ENCODE peak calls at places on chromosome 22, in eight cellular contexts. One of them, this sample, is unnamed.
A peak's percentile ranks its signal among the peaks of the same experiment; 100 is the strongest.

GRCh38 chr22:37303821-37304274 is 21.5 kb downstream of the CYTH4 start:
- DNase-seq in uterus: no peak
- DNase-seq in fibroblast of lung: peak; percentile 88
- DNase-seq in pancreas: no peak
- DNase-seq in tibial nerve: no peak
- DNase-seq in adipocyte: peak; percentile 87
- DNase-seq in stomach: no peak
- DNase-seq in sigmoid colon: no peak
- DNase-seq in this sample: no peak

GRCh38 chr22:18101536-18101935 is 9.1 kb upstream of the TUBA8 start:
- DNase-seq in uterus: no peak
- DNase-seq in fibroblast of lung: no peak
- DNase-seq in pancreas: no peak
- DNase-seq in tibial nerve: no peak
- DNase-seq in adipocyte: no peak
- DNase-seq in stomach: no peak
- DNase-seq in sigmoid colon: no peak
- DNase-seq in this sample: no peak

GRCh38 chr22:30031764-30032468 is 48.3 kb upstream of the HORMAD2 start:
- DNase-seq in uterus: no peak
- DNase-seq in fibroblast of lung: no peak
- DNase-seq in pancreas: no peak
- DNase-seq in tibial nerve: no peak
- DNase-seq in adipocyte: no peak
- DNase-seq in stomach: no peak
- DNase-seq in sigmoid colon: no peak
- DNase-seq in this sample: no peak

GRCh38 chr22:42090596-42091445 is at the start of gene NDUFA6:
- DNase-seq in uterus: peak; percentile 99
- DNase-seq in fibroblast of lung: peak; percentile 98
- DNase-seq in pancreas: peak; percentile 97
- DNase-seq in tibial nerve: peak; percentile 98
- DNase-seq in adipocyte: peak; percentile 100
- DNase-seq in stomach: peak; percentile 99
- DNase-seq in sigmoid colon: peak; percentile 100
- DNase-seq in this sample: peak; percentile 94

GRCh38 chr22:22230438-22230837 is 14.1 kb upstream of the VPREB1 start:
- DNase-seq in uterus: no peak
- DNase-seq in fibroblast of lung: no peak
- DNase-seq in pancreas: no peak
- DNase-seq in tibial nerve: no peak
- DNase-seq in adipocyte: no peak
- DNase-seq in stomach: no peak
- DNase-seq in sigmoid colon: no peak
- DNase-seq in this sample: no peak

GRCh38 chr22:22362311-22362710 is 117.7 kb downstream of the VPREB1 start:
- DNase-seq in uterus: no peak
- DNase-seq in fibroblast of lung: no peak
- DNase-seq in pancreas: no peak
- DNase-seq in tibial nerve: no peak
- DNase-seq in adipocyte: no peak
- DNase-seq in stomach: no peak
- DNase-seq in sigmoid colon: no peak
- DNase-seq in this sample: no peak

GRCh38 chr22:44883011-44883421 is 126.8 kb downstream of the PHF21B start:
- DNase-seq in uterus: no peak
- DNase-seq in fibroblast of lung: no peak
- DNase-seq in pancreas: peak; percentile 40
- DNase-seq in tibial nerve: no peak
- DNase-seq in adipocyte: no peak
- DNase-seq in stomach: no peak
- DNase-seq in sigmoid colon: peak; percentile 46
- DNase-seq in this sample: no peak

GRCh38 chr22:48889887-48890692 is 937.6 kb downstream of the BRD1 start:
- DNase-seq in uterus: no peak
- DNase-seq in fibroblast of lung: no peak
- DNase-seq in pancreas: no peak
- DNase-seq in tibial nerve: no peak
- DNase-seq in adipocyte: no peak
- DNase-seq in stomach: no peak
- DNase-seq in sigmoid colon: peak; percentile 55
- DNase-seq in this sample: no peak

GRCh38 chr22:27419473-27419872 is 382.1 kb downstream of the MN1 start:
- DNase-seq in uterus: no peak
- DNase-seq in fibroblast of lung: no peak
- DNase-seq in pancreas: no peak
- DNase-seq in tibial nerve: no peak
- DNase-seq in adipocyte: no peak
- DNase-seq in stomach: no peak
- DNase-seq in sigmoid colon: no peak
- DNase-seq in this sample: no peak

GRCh38 chr22:33867118-33867863 is 53.0 kb downstream of the LARGE1 start:
- DNase-seq in uterus: peak; percentile 60
- DNase-seq in fibroblast of lung: peak; percentile 80
- DNase-seq in pancreas: no peak
- DNase-seq in tibial nerve: no peak
- DNase-seq in adipocyte: no peak
- DNase-seq in stomach: peak; percentile 35
- DNase-seq in sigmoid colon: no peak
- DNase-seq in this sample: no peak

GRCh38 chr22:28927526-28928089 is 44.2 kb downstream of the ZNRF3 start:
- DNase-seq in uterus: no peak
- DNase-seq in fibroblast of lung: no peak
- DNase-seq in pancreas: no peak
- DNase-seq in tibial nerve: no peak
- DNase-seq in adipocyte: no peak
- DNase-seq in stomach: no peak
- DNase-seq in sigmoid colon: no peak
- DNase-seq in this sample: no peak

GRCh38 chr22:18078329-18079041 is 695 bp downstream of the PEX26 start:
- DNase-seq in uterus: no peak
- DNase-seq in fibroblast of lung: peak; percentile 15
- DNase-seq in pancreas: peak; percentile 80
- DNase-seq in tibial nerve: no peak
- DNase-seq in adipocyte: peak; percentile 54
- DNase-seq in stomach: peak; percentile 60
- DNase-seq in sigmoid colon: no peak
- DNase-seq in this sample: peak; percentile 28

GRCh38 chr22:17872491-17872890 is 98.2 kb upstream of the BID start:
- DNase-seq in uterus: no peak
- DNase-seq in fibroblast of lung: no peak
- DNase-seq in pancreas: no peak
- DNase-seq in tibial nerve: no peak
- DNase-seq in adipocyte: no peak
- DNase-seq in stomach: no peak
- DNase-seq in sigmoid colon: no peak
- DNase-seq in this sample: no peak

GRCh38 chr22:44045171-44045570 is 21.1 kb downstream of the PARVB start:
- DNase-seq in uterus: no peak
- DNase-seq in fibroblast of lung: no peak
- DNase-seq in pancreas: no peak
- DNase-seq in tibial nerve: no peak
- DNase-seq in adipocyte: peak; percentile 65
- DNase-seq in stomach: no peak
- DNase-seq in sigmoid colon: no peak
- DNase-seq in this sample: no peak

GRCh38 chr22:41863472-41863871 is 30.6 kb downstream of the SREBF2 start:
- DNase-seq in uterus: no peak
- DNase-seq in fibroblast of lung: peak; percentile 80
- DNase-seq in pancreas: no peak
- DNase-seq in tibial nerve: no peak
- DNase-seq in adipocyte: no peak
- DNase-seq in stomach: no peak
- DNase-seq in sigmoid colon: no peak
- DNase-seq in this sample: no peak

GRCh38 chr22:41787331-41787730 is 13.1 kb upstream of the CCDC134 start:
- DNase-seq in uterus: no peak
- DNase-seq in fibroblast of lung: no peak
- DNase-seq in pancreas: no peak
- DNase-seq in tibial nerve: no peak
- DNase-seq in adipocyte: no peak
- DNase-seq in stomach: no peak
- DNase-seq in sigmoid colon: no peak
- DNase-seq in this sample: no peak

GRCh38 chr22:26021516-26021915 is 147.7 kb upstream of the SEZ6L start:
- DNase-seq in uterus: no peak
- DNase-seq in fibroblast of lung: no peak
- DNase-seq in pancreas: no peak
- DNase-seq in tibial nerve: no peak
- DNase-seq in adipocyte: no peak
- DNase-seq in stomach: no peak
- DNase-seq in sigmoid colon: no peak
- DNase-seq in this sample: no peak

GRCh38 chr22:28329582-28330073 is 350.0 kb downstream of the TTC28 start:
- DNase-seq in uterus: no peak
- DNase-seq in fibroblast of lung: peak; percentile 30
- DNase-seq in pancreas: no peak
- DNase-seq in tibial nerve: no peak
- DNase-seq in adipocyte: peak; percentile 84
- DNase-seq in stomach: no peak
- DNase-seq in sigmoid colon: no peak
- DNase-seq in this sample: no peak

GRCh38 chr22:43191831-43192230 is 4.9 kb upstream of the TTLL12 start:
- DNase-seq in uterus: no peak
- DNase-seq in fibroblast of lung: no peak
- DNase-seq in pancreas: no peak
- DNase-seq in tibial nerve: no peak
- DNase-seq in adipocyte: no peak
- DNase-seq in stomach: no peak
- DNase-seq in sigmoid colon: no peak
- DNase-seq in this sample: no peak

GRCh38 chr22:26770624-26771023 is 113.2 kb downstream of the MIAT start:
- DNase-seq in uterus: no peak
- DNase-seq in fibroblast of lung: peak; percentile 8
- DNase-seq in pancreas: no peak
- DNase-seq in tibial nerve: no peak
- DNase-seq in adipocyte: peak; percentile 54
- DNase-seq in stomach: no peak
- DNase-seq in sigmoid colon: no peak
- DNase-seq in this sample: no peak

GRCh38 chr22:28379075-28379806 is 300.4 kb downstream of the TTC28 start:
- DNase-seq in uterus: no peak
- DNase-seq in fibroblast of lung: peak; percentile 26
- DNase-seq in pancreas: no peak
- DNase-seq in tibial nerve: no peak
- DNase-seq in adipocyte: peak; percentile 46
- DNase-seq in stomach: no peak
- DNase-seq in sigmoid colon: no peak
- DNase-seq in this sample: no peak

GRCh38 chr22:43293661-43294392 is 49.3 kb downstream of the SCUBE1 start:
- DNase-seq in uterus: peak; percentile 61
- DNase-seq in fibroblast of lung: peak; percentile 85
- DNase-seq in pancreas: no peak
- DNase-seq in tibial nerve: peak; percentile 72
- DNase-seq in adipocyte: no peak
- DNase-seq in stomach: peak; percentile 57
- DNase-seq in sigmoid colon: peak; percentile 97
- DNase-seq in this sample: no peak

GRCh38 chr22:38751066-38751421 is 4.8 kb downstream of the SUN2 start:
- DNase-seq in uterus: no peak
- DNase-seq in fibroblast of lung: no peak
- DNase-seq in pancreas: no peak
- DNase-seq in tibial nerve: no peak
- DNase-seq in adipocyte: no peak
- DNase-seq in stomach: no peak
- DNase-seq in sigmoid colon: no peak
- DNase-seq in this sample: no peak

GRCh38 chr22:44085743-44086741 is 61.9 kb downstream of the PARVB start:
- DNase-seq in uterus: peak; percentile 86
- DNase-seq in fibroblast of lung: peak; percentile 67
- DNase-seq in pancreas: no peak
- DNase-seq in tibial nerve: peak; percentile 48
- DNase-seq in adipocyte: peak; percentile 28
- DNase-seq in stomach: peak; percentile 85
- DNase-seq in sigmoid colon: peak; percentile 90
- DNase-seq in this sample: no peak

GRCh38 chr22:47301820-47302475 is 539.5 kb downstream of the TBC1D22A start:
- DNase-seq in uterus: no peak
- DNase-seq in fibroblast of lung: no peak
- DNase-seq in pancreas: no peak
- DNase-seq in tibial nerve: no peak
- DNase-seq in adipocyte: no peak
- DNase-seq in stomach: peak; percentile 11
- DNase-seq in sigmoid colon: no peak
- DNase-seq in this sample: no peak
- H3K9me3 ChIP-seq in uterus: no peaks in the 10 kb centered on the region
- H3K9me3 ChIP-seq in fibroblast of lung: no peaks in the 10 kb centered on the region
- H3K9me3 ChIP-seq in pancreas: no peaks in the 10 kb centered on the region
- H3K9me3 ChIP-seq in tibial nerve: no peaks in the 10 kb centered on the region
- H3K9me3 ChIP-seq in adipocyte: peaks cover 3% of the 10 kb centered on the region
- H3K9me3 ChIP-seq in stomach: no peaks in the 10 kb centered on the region
- H3K9me3 ChIP-seq in sigmoid colon: no peaks in the 10 kb centered on the region
- H3K9me3 ChIP-seq in this sample: no peaks in the 10 kb centered on the region

DNA sequence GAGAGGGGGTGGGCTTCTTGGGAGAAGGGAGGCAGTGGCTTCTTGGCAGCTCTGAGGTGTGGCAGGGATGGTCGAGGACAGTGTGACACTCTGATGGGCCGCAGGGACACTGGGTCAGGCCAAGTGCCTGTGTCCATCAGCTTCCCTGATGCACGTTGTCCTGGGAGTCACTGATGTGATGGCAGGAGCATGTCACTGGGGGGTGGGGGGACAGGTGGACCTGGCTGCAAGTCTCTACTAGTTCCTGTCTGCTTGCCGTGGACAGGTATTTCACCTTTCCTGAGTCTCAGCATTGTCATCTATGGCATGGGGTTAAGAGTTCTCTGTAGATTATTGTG is 592.9 kb downstream of the TBC1D22A start:
- DNase-seq in uterus: no peak
- DNase-seq in fibroblast of lung: no peak
- DNase-seq in pancreas: no peak
- DNase-seq in tibial nerve: no peak
- DNase-seq in adipocyte: no peak
- DNase-seq in stomach: no peak
- DNase-seq in sigmoid colon: no peak
- DNase-seq in this sample: no peak
- H3K9me3 ChIP-seq in uterus: no peaks in the 10 kb centered on the region
- H3K9me3 ChIP-seq in fibroblast of lung: no peaks in the 10 kb centered on the region
- H3K9me3 ChIP-seq in pancreas: no peaks in the 10 kb centered on the region
- H3K9me3 ChIP-seq in tibial nerve: no peaks in the 10 kb centered on the region
- H3K9me3 ChIP-seq in adipocyte: no peaks in the 10 kb centered on the region
- H3K9me3 ChIP-seq in stomach: peaks cover 17% of the 10 kb centered on the region
- H3K9me3 ChIP-seq in sigmoid colon: no peaks in the 10 kb centered on the region
- H3K9me3 ChIP-seq in this sample: no peaks in the 10 kb centered on the region

GRCh38 chr22:40031766-40032470 is 37.2 kb downstream of the FAM83F start:
- DNase-seq in uterus: no peak
- DNase-seq in fibroblast of lung: no peak
- DNase-seq in pancreas: no peak
- DNase-seq in tibial nerve: no peak
- DNase-seq in adipocyte: peak; percentile 33
- DNase-seq in stomach: no peak
- DNase-seq in sigmoid colon: peak; percentile 62
- DNase-seq in this sample: no peak
- H3K9me3 ChIP-seq in uterus: no peaks in the 10 kb centered on the region
- H3K9me3 ChIP-seq in fibroblast of lung: no peaks in the 10 kb centered on the region
- H3K9me3 ChIP-seq in pancreas: no peaks in the 10 kb centered on the region
- H3K9me3 ChIP-seq in tibial nerve: no peaks in the 10 kb centered on the region
- H3K9me3 ChIP-seq in adipocyte: no peaks in the 10 kb centered on the region
- H3K9me3 ChIP-seq in stomach: no peaks in the 10 kb centered on the region
- H3K9me3 ChIP-seq in sigmoid colon: no peaks in the 10 kb centered on the region
- H3K9me3 ChIP-seq in this sample: no peaks in the 10 kb centered on the region

GRCh38 chr22:46108564-46109473 is 41.5 kb upstream of the PPARA start:
- DNase-seq in uterus: peak; percentile 75
- DNase-seq in fibroblast of lung: no peak
- DNase-seq in pancreas: peak; percentile 77
- DNase-seq in tibial nerve: no peak
- DNase-seq in adipocyte: no peak
- DNase-seq in stomach: peak; percentile 79
- DNase-seq in sigmoid colon: peak; percentile 87
- DNase-seq in this sample: no peak
- H3K9me3 ChIP-seq in uterus: no peaks in the 10 kb centered on the region
- H3K9me3 ChIP-seq in fibroblast of lung: no peaks in the 10 kb centered on the region
- H3K9me3 ChIP-seq in pancreas: no peaks in the 10 kb centered on the region
- H3K9me3 ChIP-seq in tibial nerve: no peaks in the 10 kb centered on the region
- H3K9me3 ChIP-seq in adipocyte: no peaks in the 10 kb centered on the region
- H3K9me3 ChIP-seq in stomach: no peaks in the 10 kb centered on the region
- H3K9me3 ChIP-seq in sigmoid colon: no peaks in the 10 kb centered on the region
- H3K9me3 ChIP-seq in this sample: no peaks in the 10 kb centered on the region